ENCODE peak calls at places on chromosomes 16 and 17, in seven cellular contexts. A is NCI-H460; B is stimulated activated CD4-positive, alpha-beta T cell treated with anti-CD3 and anti-CD28 coated beads, TNF-alpha, amount 100 ng/mL, for 4 hours; N is NCI-H1417; Q is stimulated activated naive CD8-positive, alpha-beta T cell treated with anti-CD3 and anti-CD28 coated beads, Interleukin-15, Interleukin-2, amounts not matched to agents 100 U/mL and 50 U/mL, for 24 hours; E is ELF-1; V is AG04450. X is an unnamed sample.

GRCh38 chr17:2400474-2400866 is 390 bp downstream of the MNT start:
- DNase-seq in A (peak), B (no peak), N (no peak), Q (peak), E (peak), V (no peak), X (peak)

GRCh38 chr16:65044861-65045260 is 77.0 kb downstream of the CDH11 start:
- DNase-seq in A (no peak), B (no peak), N (no peak), Q (no peak), E (no peak), V (peak), X (no peak)

GRCh38 chr16:68539704-68540370 is 746 bp downstream of the ZFP90 start:
- DNase-seq in A (no peak), B (no peak), N (peak), Q (peak), E (peak), V (no peak), X (peak)

GRCh38 chr17:8991514-8992285 is 26.2 kb upstream of the PIK3R5 start:
- DNase-seq in A (peak), B (peak), N (peak), Q (peak), E (peak), V (peak), X (peak)

GRCh38 chr17:64694207-64694606 is 32.1 kb upstream of the SMURF2 start:
- DNase-seq in A (peak), B (no peak), N (no peak), Q (no peak), E (no peak), V (no peak), X (no peak)

GRCh38 chr17:42251115-42251514 is 25.1 kb downstream of the STAT5B start:
- DNase-seq in A (no peak), B (no peak), N (no peak), Q (no peak), E (no peak), V (no peak), X (no peak)

GRCh38 chr16:66927918-66928649 is 2.7 kb upstream of the RRAD start:
- DNase-seq in A (no peak), B (no peak), N (no peak), Q (peak), E (no peak), V (no peak), X (no peak)

GRCh38 chr16:29900102-29900887 is at the start of gene ASPHD1:
- DNase-seq in A (peak), B (peak), N (peak), Q (peak), E (peak), V (peak), X (peak)

GRCh38 chr16:4947722-4948503 is 10.2 kb upstream of the SEC14L5 start:
- DNase-seq in A (no peak), B (no peak), N (peak), Q (no peak), E (peak), V (no peak), X (no peak)

GRCh38 chr16:28277537-28278388 is 14.6 kb upstream of the SBK1 start:
- DNase-seq in A (peak), B (peak), N (peak), Q (peak), E (peak), V (peak), X (peak)

GRCh38 chr17:60809421-60809820 is 131.8 kb downstream of the BCAS3 start:
- DNase-seq in A (no peak), B (no peak), N (no peak), Q (no peak), E (no peak), V (no peak), X (no peak)